ENCODE peak calls at places on chromosomes 2 and 18, in eight cellular contexts. R is stimulated activated CD4-positive, alpha-beta T cell treated with anti-CD3 and anti-CD28 coated beads, Interleukin-1b, Interleukin-23, amount 100 ng/mL, for 24 hours; D is MCF 10A; J is iPS-NIHi11; K is lower leg skin; H is prostate gland; A is Peyer's patch; V is NCI-H1105. U is an unnamed sample.

GRCh38 chr2:142280846-142281245 is 150.0 kb upstream of the LRP1B start:
- DNase-seq in R (no peak), D (no peak), J (no peak), K (no peak), H (no peak), A (no peak), V (no peak), U (no peak)

GRCh38 chr2:14418110-14418509 is 214.4 kb upstream of the LRATD1 start:
- DNase-seq in R (no peak), D (no peak), J (no peak), K (no peak), H (no peak), A (no peak), V (no peak), U (peak)

GRCh38 chr2:18214936-18215335 is 336.5 kb downstream of the KCNS3 start:
- DNase-seq in R (no peak), D (no peak), J (no peak), K (no peak), H (no peak), A (no peak), V (no peak), U (peak)

GRCh38 chr2:181077128-181077709 is 96.8 kb downstream of the UBE2E3 start:
- DNase-seq in R (no peak), D (peak), J (peak), K (no peak), H (no peak), A (no peak), V (peak), U (no peak)

GRCh38 chr2:24354899-24355298 is 5.4 kb downstream of the ITSN2 start:
- DNase-seq in R (no peak), D (no peak), J (no peak), K (no peak), H (no peak), A (no peak), V (no peak), U (no peak)

GRCh38 chr2:11701206-11701605 is 31.2 kb upstream of the NTSR2 start:
- DNase-seq in R (no peak), D (no peak), J (no peak), K (no peak), H (no peak), A (no peak), V (no peak), U (no peak)

GRCh38 chr2:55176094-55176415 is 56.0 kb downstream of the CLHC1 start:
- DNase-seq in R (no peak), D (no peak), J (no peak), K (no peak), H (no peak), A (no peak), V (no peak), U (no peak)

GRCh38 chr2:223414646-223415045 is 187.5 kb downstream of the SCG2 start:
- DNase-seq in R (no peak), D (no peak), J (no peak), K (peak), H (peak), A (no peak), V (no peak), U (no peak)

GRCh38 chr2:65300134-65300771 is 72.6 kb downstream of the ACTR2 start:
- DNase-seq in R (no peak), D (peak), J (peak), K (peak), H (peak), A (no peak), V (no peak), U (no peak)

GRCh38 chr2:174014021-174014698 is 49.0 kb upstream of the SP3 start:
- DNase-seq in R (no peak), D (no peak), J (no peak), K (no peak), H (no peak), A (no peak), V (no peak), U (no peak)

GRCh38 chr2:32064021-32064678 is 794 bp downstream of the SPAST start:
- DNase-seq in R (no peak), D (peak), J (no peak), K (peak), H (no peak), A (peak), V (no peak), U (peak)

GRCh38 chr2:72953976-72954375 is 36.7 kb downstream of the EMX1 start:
- DNase-seq in R (no peak), D (no peak), J (no peak), K (no peak), H (no peak), A (no peak), V (no peak), U (no peak)

GRCh38 chr18:66616523-66616983 is 12.7 kb upstream of the CDH19 start:
- DNase-seq in R (no peak), D (peak), J (peak), K (no peak), H (no peak), A (no peak), V (peak), U (no peak)

GRCh38 chr2:224883700-224884099 is 158.6 kb downstream of the DOCK10 start:
- DNase-seq in R (no peak), D (no peak), J (no peak), K (no peak), H (no peak), A (no peak), V (no peak), U (no peak)